ENCODE peak calls at places on chromosomes 5 and 9, in nine cellular contexts. B, L, W, X, Z, S, N, C and K are unnamed samples.

GRCh38 chr5:38719916-38720315 is 125.9 kb upstream of the OSMR start:
- DNase-seq in B (peak; percentile 89), L (no peak), W (no peak), X (no peak), Z (no peak), S (no peak), N (no peak), C (no peak), K (no peak)

GRCh38 chr5:111237470-111237869 is 13.3 kb downstream of the CAMK4 start:
- DNase-seq in B (peak; percentile 19), L (no peak), W (no peak), X (no peak), Z (no peak), S (no peak), N (no peak), C (no peak), K (no peak)

GRCh38 chr5:60649288-60649917 is 50.6 kb downstream of the DEPDC1B start:
- DNase-seq in B (peak; percentile 51), L (no peak), W (no peak), X (no peak), Z (no peak), S (no peak), N (no peak), C (peak; percentile 59), K (no peak)

GRCh38 chr9:112421771-112422222 is 41.9 kb downstream of the HSDL2 start:
- DNase-seq in B (peak; percentile 48), L (no peak), W (no peak), X (no peak), Z (no peak), S (no peak), N (no peak), C (no peak), K (no peak)

GRCh38 chr9:126498331-126498730 is 115.4 kb upstream of the LMX1B start:
- DNase-seq in B (no peak), L (no peak), W (no peak), X (peak; percentile 66), Z (no peak), S (no peak), N (no peak), C (no peak), K (no peak)

GRCh38 chr5:122221857-122222256 is 90.2 kb upstream of the SNCAIP start:
- DNase-seq in B (no peak), L (no peak), W (no peak), X (no peak), Z (no peak), S (no peak), N (no peak), C (no peak), K (no peak)

GRCh38 chr5:179207470-179207869 is 137.8 kb downstream of the ADAMTS2 start:
- DNase-seq in B (no peak), L (no peak), W (no peak), X (no peak), Z (no peak), S (no peak), N (no peak), C (no peak), K (no peak)

GRCh38 chr9:76510041-76510440 is 51.1 kb downstream of the GCNT1 start:
- DNase-seq in B (peak; percentile 55), L (no peak), W (no peak), X (no peak), Z (no peak), S (no peak), N (no peak), C (no peak), K (no peak)

GRCh38 chr9:98031169-98031568 is 25.4 kb upstream of the NANS start:
- DNase-seq in B (no peak), L (no peak), W (no peak), X (no peak), Z (no peak), S (no peak), N (no peak), C (no peak), K (no peak)

GRCh38 chr5:177426566-177427210 is at the start of gene GRK6:
- DNase-seq in B (no peak), L (peak; percentile 53), W (peak; percentile 57), X (peak; percentile 96), Z (peak; percentile 55), S (peak; percentile 57), N (peak; percentile 78), C (no peak), K (peak; percentile 21)

GRCh38 chr5:117486291-117486690 is 911.7 kb upstream of the SEMA6A start:
- DNase-seq in B (no peak), L (no peak), W (no peak), X (no peak), Z (no peak), S (no peak), N (no peak), C (no peak), K (no peak)
- TF ChIP-seq POLR2A in B (no peak), L (no peak), W (no peak), X (no peak), Z (no peak), S (no peak), N (no peak), C (no peak), K (no peak)

GRCh38 chr5:98899456-98899855 is 29.4 kb downstream of the CHD1 start:
- DNase-seq in B (no peak), L (no peak), W (no peak), X (no peak), Z (no peak), S (no peak), N (no peak), C (no peak), K (no peak)

GRCh38 chr5:98905857-98906688 is 22.7 kb downstream of the CHD1 start:
- DNase-seq in B (peak; percentile 59), L (no peak), W (no peak), X (no peak), Z (no peak), S (no peak), N (no peak), C (peak; percentile 44), K (no peak)

GRCh38 chr5:98898743-98899142 is 30.1 kb downstream of the CHD1 start:
- DNase-seq in B (no peak), L (no peak), W (no peak), X (no peak), Z (no peak), S (no peak), N (no peak), C (no peak), K (no peak)

GRCh38 chr5:98904786-98905185 is 24.0 kb downstream of the CHD1 start:
- DNase-seq in B (peak; percentile 63), L (no peak), W (no peak), X (no peak), Z (no peak), S (no peak), N (no peak), C (no peak), K (no peak)

DNA sequence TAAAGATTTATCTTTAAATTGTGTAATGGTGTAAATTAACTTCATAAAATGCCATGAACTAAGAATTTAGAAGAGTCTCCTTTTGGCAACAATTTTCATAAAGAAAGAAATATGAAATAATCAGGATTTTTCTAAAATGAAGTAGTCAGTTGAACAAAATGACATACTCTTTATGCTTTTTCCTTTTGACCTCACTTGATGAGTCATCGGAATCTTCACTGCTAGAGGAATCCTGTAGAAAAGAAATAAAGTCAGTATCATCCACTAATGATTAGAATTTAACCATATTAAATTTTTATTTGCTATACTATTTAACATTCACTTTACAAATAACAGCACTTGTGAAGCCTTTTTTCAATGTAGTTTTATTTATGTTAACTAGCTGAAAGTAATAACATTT is 26.1 kb downstream of the CHD1 start:
- DNase-seq in B (peak; percentile 68), L (no peak), W (no peak), X (no peak), Z (no peak), S (no peak), N (no peak), C (no peak), K (no peak)
- H3K36me3 ChIP-seq in B (peaks cover 11% of the 10 kb centered on the region), L (peaks cover 39% of the 10 kb centered on the region), W (peaks cover 25% of the 10 kb centered on the region), X (peaks cover 35% of the 10 kb centered on the region), Z (peaks cover 27% of the 10 kb centered on the region), S (no peaks in the 10 kb centered on the region), N (no peaks in the 10 kb centered on the region), C (peaks cover 66% of the 10 kb centered on the region), K (no peaks in the 10 kb centered on the region)

DNA sequence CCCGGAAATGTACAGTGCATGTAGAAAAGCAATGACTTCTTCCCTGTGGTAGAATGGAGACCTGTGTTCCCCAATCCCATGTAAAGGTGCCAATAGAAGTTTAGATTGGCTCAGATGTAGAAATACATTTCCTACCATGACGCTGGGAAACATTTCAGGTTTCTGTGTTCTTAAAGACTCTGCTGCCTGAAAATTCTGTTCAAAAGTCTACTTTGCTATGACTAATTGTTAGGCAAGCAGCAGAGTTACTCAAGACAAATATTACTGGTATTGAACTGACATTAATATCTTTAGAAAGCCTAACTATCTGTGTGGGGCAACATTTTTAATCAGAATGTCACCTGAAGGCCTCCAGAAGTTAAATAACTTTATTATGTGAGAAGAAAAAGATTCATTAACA is 75.5 kb upstream of the ELL2 start:
- DNase-seq in B (peak; percentile 59), L (no peak), W (no peak), X (no peak), Z (no peak), S (no peak), N (no peak), C (peak; percentile 19), K (no peak)
- H3K4me3 ChIP-seq in B (no peak overlapping the region), L (no peak overlapping the region), W (no peak overlapping the region), X (no peak overlapping the region), Z (no peak overlapping the region), S (no peak overlapping the region), N (no peak overlapping the region), C (no peak overlapping the region), K (no peak overlapping the region)

GRCh38 chr5:139654875-139655491 is 6.8 kb downstream of the CXXC5 start:
- DNase-seq in B (no peak), L (no peak), W (peak; percentile 66), X (no peak), Z (peak; percentile 47), S (no peak), N (no peak), C (no peak), K (no peak)

GRCh38 chr5:139654464-139654863 is 6.3 kb downstream of the CXXC5 start:
- DNase-seq in B (no peak), L (no peak), W (no peak), X (no peak), Z (no peak), S (no peak), N (no peak), C (no peak), K (no peak)

GRCh38 chr5:139657363-139658321 is 9.5 kb downstream of the CXXC5 start:
- DNase-seq in B (no peak), L (no peak), W (no peak), X (peak; percentile 81), Z (no peak), S (no peak), N (no peak), C (no peak), K (no peak)

GRCh38 chr5:139653616-139654015 is 5.5 kb downstream of the CXXC5 start:
- DNase-seq in B (no peak), L (no peak), W (no peak), X (no peak), Z (no peak), S (no peak), N (no peak), C (no peak), K (no peak)

DNA sequence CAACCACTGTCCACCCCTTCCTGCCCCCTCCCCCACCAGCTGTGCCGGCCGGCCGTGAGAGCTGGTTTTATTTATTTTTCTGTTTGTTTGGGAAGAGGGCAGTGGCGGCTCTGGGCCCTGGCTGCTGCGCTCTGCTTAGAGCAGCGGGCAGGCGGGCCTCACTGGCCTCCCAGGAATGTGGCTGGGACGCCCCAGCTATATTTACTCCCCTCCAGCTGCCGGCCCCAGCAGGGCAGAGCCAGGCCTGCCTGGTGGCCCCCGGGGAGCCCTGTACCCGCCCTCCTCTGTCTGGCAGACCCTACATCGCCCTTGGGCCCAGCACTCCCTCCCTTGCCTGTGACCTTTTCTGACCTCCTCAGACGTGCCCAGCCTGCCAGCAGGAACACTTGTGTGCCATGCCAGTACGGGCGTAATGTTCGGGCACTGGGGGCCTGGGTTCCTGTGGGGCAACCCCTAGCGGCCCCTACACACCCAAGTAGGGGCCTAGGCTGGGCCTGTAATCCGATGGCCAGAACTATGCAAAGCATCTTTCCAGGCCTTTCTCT is 7.7 kb downstream of the CXXC5 start:
- DNase-seq in B (peak; percentile 69), L (peak; percentile 68), W (peak; percentile 85), X (peak; percentile 80), Z (peak; percentile 83), S (no peak), N (no peak), C (peak; percentile 76), K (peak; percentile 74)
- TF ChIP-seq POLR2A in B (no peak), L (peak; percentile 51), W (no peak), X (no peak), Z (no peak), S (no peak), N (no peak), C (no peak), K (peak; percentile 31)